ENCODE peak calls at places on chromosome 5, in four cellular contexts. One of them, this sample, is unnamed.

GRCh38 chr5:128782446-128782845 is 182.8 kb upstream of the SLC27A6 start:
- DNase-seq in mesenchymal stem cell: peak
- DNase-seq in IMR-90: peak
- DNase-seq in mesendoderm: no peak
- DNase-seq in this sample: no peak

GRCh38 chr5:23648656-23649055 is 141.2 kb downstream of the PRDM9 start:
- DNase-seq in IMR-90: no peak
- DNase-seq in mesendoderm: no peak
- DNase-seq in mesenchymal stem cell: no peak
- DNase-seq in this sample: no peak

GRCh38 chr5:89676634-89677033 is 732.9 kb downstream of the CETN3 start:
- DNase-seq in mesenchymal stem cell: no peak
- DNase-seq in mesendoderm: no peak
- DNase-seq in IMR-90: no peak
- DNase-seq in this sample: no peak

GRCh38 chr5:11595045-11595444 is 309.2 kb downstream of the CTNND2 start:
- DNase-seq in IMR-90: no peak
- DNase-seq in mesenchymal stem cell: no peak
- DNase-seq in mesendoderm: peak
- DNase-seq in this sample: no peak

GRCh38 chr5:139964266-139964993 is 78.7 kb downstream of the NRG2 start:
- DNase-seq in IMR-90: no peak
- DNase-seq in mesendoderm: no peak
- DNase-seq in mesenchymal stem cell: no peak
- DNase-seq in this sample: no peak

GRCh38 chr5:141753971-141754713 is 72.1 kb upstream of the ARAP3 start:
- DNase-seq in mesenchymal stem cell: peak
- DNase-seq in IMR-90: peak
- DNase-seq in mesendoderm: peak
- DNase-seq in this sample: peak

GRCh38 chr5:97009212-97009898 is 73.5 kb downstream of the LNPEP start:
- DNase-seq in mesendoderm: no peak
- DNase-seq in IMR-90: no peak
- DNase-seq in mesenchymal stem cell: peak
- DNase-seq in this sample: no peak

GRCh38 chr5:90809695-90810094 is 251.1 kb downstream of the ADGRV1 start:
- DNase-seq in IMR-90: no peak
- DNase-seq in mesenchymal stem cell: no peak
- DNase-seq in mesendoderm: no peak
- DNase-seq in this sample: no peak

GRCh38 chr5:89213584-89213983 is 330.6 kb upstream of the MEF2C start:
- DNase-seq in mesendoderm: no peak
- DNase-seq in IMR-90: peak
- DNase-seq in mesenchymal stem cell: peak
- DNase-seq in this sample: no peak

GRCh38 chr5:180389252-180390101 is 36.3 kb upstream of the GFPT2 start:
- DNase-seq in IMR-90: no peak
- DNase-seq in mesendoderm: no peak
- DNase-seq in mesenchymal stem cell: no peak
- DNase-seq in this sample: no peak

GRCh38 chr5:65815156-65815555 is 93.2 kb downstream of the NLN start:
- DNase-seq in mesenchymal stem cell: no peak
- DNase-seq in IMR-90: no peak
- DNase-seq in mesendoderm: no peak
- DNase-seq in this sample: no peak

GRCh38 chr5:140131967-140132409 is 6.3 kb downstream of the IGIP start:
- DNase-seq in IMR-90: peak
- DNase-seq in mesenchymal stem cell: peak
- DNase-seq in mesendoderm: no peak
- DNase-seq in this sample: no peak

GRCh38 chr5:178192787-178193186 is 5.6 kb upstream of the GMCL2 start:
- DNase-seq in mesendoderm: no peak
- DNase-seq in mesenchymal stem cell: no peak
- DNase-seq in IMR-90: no peak
- DNase-seq in this sample: no peak

GRCh38 chr5:113068559-113068958 is 92.0 kb downstream of the DCP2 start:
- DNase-seq in mesenchymal stem cell: no peak
- DNase-seq in IMR-90: peak
- DNase-seq in mesendoderm: no peak
- DNase-seq in this sample: no peak

GRCh38 chr5:133390416-133391155 is 221.8 kb downstream of the FSTL4 start:
- DNase-seq in IMR-90: no peak
- DNase-seq in mesenchymal stem cell: no peak
- DNase-seq in mesendoderm: no peak
- DNase-seq in this sample: no peak

GRCh38 chr5:168793844-168794837 is 215.0 kb upstream of the PANK3 start:
- DNase-seq in mesendoderm: peak
- DNase-seq in IMR-90: peak
- DNase-seq in mesenchymal stem cell: peak
- DNase-seq in this sample: no peak

GRCh38 chr5:39369123-39369815 is 5.0 kb upstream of the C9 start:
- DNase-seq in mesendoderm: no peak
- DNase-seq in IMR-90: no peak
- DNase-seq in mesenchymal stem cell: no peak
- DNase-seq in this sample: no peak

GRCh38 chr5:115402092-115402491 is 105.6 kb upstream of the CCDC112 start:
- DNase-seq in mesenchymal stem cell: no peak
- DNase-seq in mesendoderm: no peak
- DNase-seq in IMR-90: no peak
- DNase-seq in this sample: no peak

GRCh38 chr5:169791251-169791650 is 154.2 kb downstream of the DOCK2 start:
- DNase-seq in mesendoderm: no peak
- DNase-seq in mesenchymal stem cell: no peak
- DNase-seq in IMR-90: no peak
- DNase-seq in this sample: no peak

GRCh38 chr5:42268630-42269029 is 154.6 kb upstream of the GHR start:
- DNase-seq in IMR-90: peak
- DNase-seq in mesenchymal stem cell: peak
- DNase-seq in mesendoderm: peak
- DNase-seq in this sample: no peak

GRCh38 chr5:168424506-168425298 is 61.6 kb upstream of the RARS1 start:
- DNase-seq in mesenchymal stem cell: peak
- DNase-seq in mesendoderm: no peak
- DNase-seq in IMR-90: peak
- DNase-seq in this sample: no peak

GRCh38 chr5:10034008-10034407 is 215.7 kb downstream of the ATPSCKMT start:
- DNase-seq in IMR-90: no peak
- DNase-seq in mesenchymal stem cell: no peak
- DNase-seq in mesendoderm: no peak
- DNase-seq in this sample: no peak

GRCh38 chr5:138495351-138495750 is 30.1 kb downstream of the EGR1 start:
- DNase-seq in mesenchymal stem cell: no peak
- DNase-seq in IMR-90: peak
- DNase-seq in mesendoderm: no peak
- DNase-seq in this sample: no peak

GRCh38 chr5:7876867-7877266 is 7.9 kb downstream of the MTRR start:
- DNase-seq in mesenchymal stem cell: peak
- DNase-seq in IMR-90: peak
- DNase-seq in mesendoderm: no peak
- DNase-seq in this sample: no peak

GRCh38 chr5:135843571-135844337 is 9.3 kb downstream of the SLC25A48 start:
- DNase-seq in IMR-90: no peak
- DNase-seq in mesenchymal stem cell: no peak
- DNase-seq in mesendoderm: no peak
- DNase-seq in this sample: no peak

GRCh38 chr5:112434650-112435049 is 15.6 kb upstream of the EPB41L4A start:
- DNase-seq in IMR-90: no peak
- DNase-seq in mesenchymal stem cell: no peak
- DNase-seq in mesendoderm: no peak
- DNase-seq in this sample: no peak

GRCh38 chr5:108818613-108819272 is 71.0 kb downstream of the FER start:
- DNase-seq in mesenchymal stem cell: peak
- DNase-seq in IMR-90: peak
- DNase-seq in mesendoderm: no peak
- DNase-seq in this sample: no peak

GRCh38 chr5:134131578-134132350 is 17.3 kb downstream of the TCF7 start:
- DNase-seq in mesendoderm: no peak
- DNase-seq in mesenchymal stem cell: no peak
- DNase-seq in IMR-90: no peak
- DNase-seq in this sample: no peak

GRCh38 chr5:82664711-82665110 is 386.6 kb upstream of the RPS23 start:
- DNase-seq in mesenchymal stem cell: no peak
- DNase-seq in IMR-90: no peak
- DNase-seq in mesendoderm: no peak
- DNase-seq in this sample: no peak

GRCh38 chr5:139569276-139569955 is 8.3 kb downstream of the UBE2D2 start:
- DNase-seq in mesenchymal stem cell: no peak
- DNase-seq in mesendoderm: no peak
- DNase-seq in IMR-90: peak
- DNase-seq in this sample: no peak

GRCh38 chr5:36090033-36090432 is 23.4 kb upstream of the UGT3A2 start:
- DNase-seq in mesendoderm: peak
- DNase-seq in mesenchymal stem cell: peak
- DNase-seq in IMR-90: peak
- DNase-seq in this sample: no peak

GRCh38 chr5:96187309-96188027 is 225.8 kb upstream of the ELL2 start:
- DNase-seq in IMR-90: no peak
- DNase-seq in mesendoderm: peak
- DNase-seq in mesenchymal stem cell: peak
- DNase-seq in this sample: no peak

GRCh38 chr5:131792900-131793299 is 3.9 kb downstream of the FNIP1 start:
- DNase-seq in IMR-90: no peak
- DNase-seq in mesenchymal stem cell: no peak
- DNase-seq in mesendoderm: no peak
- DNase-seq in this sample: no peak

GRCh38 chr5:96150007-96150406 is 188.4 kb upstream of the ELL2 start:
- DNase-seq in IMR-90: no peak
- DNase-seq in mesendoderm: peak
- DNase-seq in mesenchymal stem cell: no peak
- DNase-seq in this sample: no peak

GRCh38 chr5:151198861-151199260 is 25.0 kb downstream of the CCDC69 start:
- DNase-seq in IMR-90: no peak
- DNase-seq in mesendoderm: no peak
- DNase-seq in mesenchymal stem cell: no peak
- DNase-seq in this sample: no peak

GRCh38 chr5:89342106-89342876 is 459.3 kb upstream of the MEF2C start:
- DNase-seq in IMR-90: peak
- DNase-seq in mesenchymal stem cell: peak
- DNase-seq in mesendoderm: no peak
- DNase-seq in this sample: no peak

GRCh38 chr5:179318193-179318955 is 26.9 kb downstream of the ADAMTS2 start:
- DNase-seq in mesendoderm: no peak
- DNase-seq in mesenchymal stem cell: no peak
- DNase-seq in IMR-90: no peak
- DNase-seq in this sample: peak

GRCh38 chr5:42423285-42424152 is at the start of gene GHR:
- DNase-seq in IMR-90: peak
- DNase-seq in mesendoderm: peak
- DNase-seq in mesenchymal stem cell: peak
- DNase-seq in this sample: peak

GRCh38 chr5:65663804-65664521 is 39.1 kb downstream of the SHLD3 start:
- DNase-seq in mesenchymal stem cell: peak
- DNase-seq in mesendoderm: peak
- DNase-seq in IMR-90: peak
- DNase-seq in this sample: peak

GRCh38 chr5:172584638-172585037 is 56.4 kb upstream of the NEURL1B start:
- DNase-seq in mesendoderm: no peak
- DNase-seq in mesenchymal stem cell: no peak
- DNase-seq in IMR-90: no peak
- DNase-seq in this sample: no peak

GRCh38 chr5:172588380-172588779 is 52.7 kb upstream of the NEURL1B start:
- DNase-seq in mesenchymal stem cell: no peak
- DNase-seq in mesendoderm: no peak
- DNase-seq in IMR-90: no peak
- DNase-seq in this sample: no peak

GRCh38 chr5:172585114-172585513 is 55.9 kb upstream of the NEURL1B start:
- DNase-seq in mesendoderm: no peak
- DNase-seq in mesenchymal stem cell: no peak
- DNase-seq in IMR-90: no peak
- DNase-seq in this sample: no peak

GRCh38 chr5:172587061-172587405 is 54.0 kb upstream of the NEURL1B start:
- DNase-seq in mesendoderm: no peak
- DNase-seq in IMR-90: no peak
- DNase-seq in mesenchymal stem cell: no peak
- DNase-seq in this sample: no peak

GRCh38 chr5:172586118-172587060 is 54.7 kb upstream of the NEURL1B start:
- DNase-seq in IMR-90: no peak
- DNase-seq in mesenchymal stem cell: no peak
- DNase-seq in mesendoderm: no peak
- DNase-seq in this sample: no peak
- H2BK15ac ChIP-seq in IMR-90: no peak
- H2BK15ac ChIP-seq in mesenchymal stem cell: no peak
- H2BK15ac ChIP-seq in mesendoderm: no peak
- H2BK15ac ChIP-seq in this sample: no peak

DNA sequence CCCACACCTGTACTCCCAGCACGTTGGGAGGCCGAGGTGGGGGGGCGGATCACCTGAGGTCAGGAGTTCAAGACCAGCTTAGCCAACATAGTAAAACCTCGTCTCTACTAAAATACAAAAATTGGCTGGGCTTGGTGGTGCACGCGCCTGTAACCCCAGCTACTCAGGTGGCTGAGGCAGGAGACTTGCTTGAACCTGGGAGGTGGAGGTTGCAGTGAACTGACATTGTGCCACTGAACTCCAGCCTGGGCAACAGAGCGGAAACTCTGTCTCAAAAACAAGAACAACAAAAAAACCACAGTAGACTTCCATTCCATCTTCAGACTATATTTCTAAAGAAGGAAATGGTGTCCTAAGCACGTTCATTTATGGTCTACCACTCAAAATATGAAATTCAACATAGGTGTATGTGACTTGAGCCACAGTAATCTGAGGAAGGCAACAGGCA is 14.2 kb upstream of the SERINC5 start:
- DNase-seq in IMR-90: no peak
- DNase-seq in mesendoderm: no peak
- DNase-seq in mesenchymal stem cell: no peak
- DNase-seq in this sample: no peak
- H2BK15ac ChIP-seq in IMR-90: no peak
- H2BK15ac ChIP-seq in mesendoderm: no peak
- H2BK15ac ChIP-seq in mesenchymal stem cell: no peak
- H2BK15ac ChIP-seq in this sample: no peak

DNA sequence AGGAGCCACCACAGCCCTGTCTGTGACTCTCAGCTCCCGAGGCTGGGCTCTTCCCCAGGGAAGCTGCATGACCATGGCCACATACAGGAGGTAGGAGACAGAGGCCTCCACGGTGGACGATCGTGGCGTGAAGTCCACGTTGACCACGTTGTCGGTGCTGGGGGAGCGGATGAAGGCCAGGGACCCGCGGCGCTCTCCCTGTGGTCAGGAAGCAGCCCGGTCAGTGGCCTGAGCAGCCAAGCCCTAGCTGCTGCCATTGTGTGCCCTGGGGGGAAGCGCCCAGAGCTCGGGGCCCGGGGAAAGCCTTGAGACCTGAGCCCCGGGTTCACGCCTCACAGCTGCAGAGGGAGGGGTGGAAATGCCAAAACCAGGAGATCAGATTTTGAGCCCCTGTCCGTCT is 34.3 kb downstream of the EXOC3 start:
- DNase-seq in mesenchymal stem cell: no peak
- DNase-seq in IMR-90: no peak
- DNase-seq in mesendoderm: no peak
- DNase-seq in this sample: no peak
- H2BK15ac ChIP-seq in mesenchymal stem cell: no peak
- H2BK15ac ChIP-seq in IMR-90: no peak
- H2BK15ac ChIP-seq in mesendoderm: no peak
- H2BK15ac ChIP-seq in this sample: no peak

GRCh38 chr5:68189613-68190012 is 25.9 kb upstream of the PIK3R1 start:
- DNase-seq in IMR-90: no peak
- DNase-seq in mesenchymal stem cell: no peak
- DNase-seq in mesendoderm: no peak
- DNase-seq in this sample: no peak
- H2BK15ac ChIP-seq in IMR-90: no peak
- H2BK15ac ChIP-seq in mesenchymal stem cell: no peak
- H2BK15ac ChIP-seq in mesendoderm: no peak
- H2BK15ac ChIP-seq in this sample: no peak